ENCODE peak calls at places on chromosomes 5 and 9, in six cellular contexts. One of them, this sample, is unnamed.

GRCh38 chr5:102090770-102091169 is 205.3 kb downstream of the SLCO4C1 start:
- DNase-seq in H4: peak
- DNase-seq in SK-N-MC: no peak
- DNase-seq in GM23248: peak
- DNase-seq in HCEC 1CT: no peak
- DNase-seq in stimulated activated naive CD8-positive, alpha-beta T cell treated with anti-CD3 and anti-CD28 coated beads, Interleukin-15, amount 100 ng/mL, for 72 hours: no peak
- DNase-seq in this sample: no peak

GRCh38 chr5:987761-988160 is 20.8 kb upstream of the NKD2 start:
- DNase-seq in H4: no peak
- DNase-seq in SK-N-MC: no peak
- DNase-seq in GM23248: no peak
- DNase-seq in HCEC 1CT: no peak
- DNase-seq in stimulated activated naive CD8-positive, alpha-beta T cell treated with anti-CD3 and anti-CD28 coated beads, Interleukin-15, amount 100 ng/mL, for 72 hours: no peak
- DNase-seq in this sample: no peak

GRCh38 chr5:78633710-78634109 is 14.9 kb downstream of the LHFPL2 start:
- DNase-seq in H4: no peak
- DNase-seq in SK-N-MC: no peak
- DNase-seq in GM23248: peak
- DNase-seq in HCEC 1CT: peak
- DNase-seq in stimulated activated naive CD8-positive, alpha-beta T cell treated with anti-CD3 and anti-CD28 coated beads, Interleukin-15, amount 100 ng/mL, for 72 hours: no peak
- DNase-seq in this sample: no peak

GRCh38 chr9:116464987-116465571 is 222.0 kb upstream of the TRIM32 start:
- DNase-seq in H4: no peak
- DNase-seq in SK-N-MC: no peak
- DNase-seq in GM23248: no peak
- DNase-seq in HCEC 1CT: no peak
- DNase-seq in stimulated activated naive CD8-positive, alpha-beta T cell treated with anti-CD3 and anti-CD28 coated beads, Interleukin-15, amount 100 ng/mL, for 72 hours: no peak
- DNase-seq in this sample: no peak

GRCh38 chr9:127729522-127730256 is 5.4 kb downstream of the TOR2A start:
- DNase-seq in H4: no peak
- DNase-seq in SK-N-MC: no peak
- DNase-seq in GM23248: no peak
- DNase-seq in HCEC 1CT: no peak
- DNase-seq in stimulated activated naive CD8-positive, alpha-beta T cell treated with anti-CD3 and anti-CD28 coated beads, Interleukin-15, amount 100 ng/mL, for 72 hours: no peak
- DNase-seq in this sample: no peak

GRCh38 chr9:114209151-114209550 is 53.8 kb downstream of the COL27A1 start:
- DNase-seq in H4: no peak
- DNase-seq in SK-N-MC: no peak
- DNase-seq in GM23248: no peak
- DNase-seq in HCEC 1CT: no peak
- DNase-seq in stimulated activated naive CD8-positive, alpha-beta T cell treated with anti-CD3 and anti-CD28 coated beads, Interleukin-15, amount 100 ng/mL, for 72 hours: no peak
- DNase-seq in this sample: no peak

GRCh38 chr5:153081385-153081784 is 409.1 kb upstream of the GRIA1 start:
- DNase-seq in H4: no peak
- DNase-seq in SK-N-MC: no peak
- DNase-seq in GM23248: no peak
- DNase-seq in HCEC 1CT: peak
- DNase-seq in stimulated activated naive CD8-positive, alpha-beta T cell treated with anti-CD3 and anti-CD28 coated beads, Interleukin-15, amount 100 ng/mL, for 72 hours: no peak
- DNase-seq in this sample: no peak

GRCh38 chr5:40033411-40033810 is 608.6 kb upstream of the DAB2 start:
- DNase-seq in H4: no peak
- DNase-seq in SK-N-MC: no peak
- DNase-seq in GM23248: no peak
- DNase-seq in HCEC 1CT: no peak
- DNase-seq in stimulated activated naive CD8-positive, alpha-beta T cell treated with anti-CD3 and anti-CD28 coated beads, Interleukin-15, amount 100 ng/mL, for 72 hours: no peak
- DNase-seq in this sample: no peak

GRCh38 chr5:30878751-30879150 is 314.7 kb upstream of the CDH6 start:
- DNase-seq in H4: no peak
- DNase-seq in SK-N-MC: no peak
- DNase-seq in GM23248: no peak
- DNase-seq in HCEC 1CT: no peak
- DNase-seq in stimulated activated naive CD8-positive, alpha-beta T cell treated with anti-CD3 and anti-CD28 coated beads, Interleukin-15, amount 100 ng/mL, for 72 hours: no peak
- DNase-seq in this sample: no peak

GRCh38 chr5:115372121-115372520 is 75.7 kb upstream of the CCDC112 start:
- DNase-seq in H4: no peak
- DNase-seq in SK-N-MC: no peak
- DNase-seq in GM23248: peak
- DNase-seq in HCEC 1CT: peak
- DNase-seq in stimulated activated naive CD8-positive, alpha-beta T cell treated with anti-CD3 and anti-CD28 coated beads, Interleukin-15, amount 100 ng/mL, for 72 hours: no peak
- DNase-seq in this sample: no peak

This sample was measured in T-helper 2 cell treated with Interferon-gamma antibody and Interleukin-4, amounts not matched to agents 5 μg/mL and 100 μg/mL, for 36 hours.